ENCODE peak calls at places on chromosomes 4 and X, in four cellular contexts. R is fibroblast of lung, A is ovary, V is transverse colon. J is an unnamed sample. For H3K4me1, the result is how much of the 10 kb centered on the place peaks cover.

GRCh38 chr4:148793221-148793620 is 351.0 kb upstream of the NR3C2 start:
- DNase-seq in R (peak), A (no peak), V (no peak), J (no peak)

GRCh38 chrX:129741880-129742758 is 3.3 kb downstream of the XPNPEP2 start:
- DNase-seq in R (no peak), A (no peak), V (no peak), J (no peak)

GRCh38 chr4:112978691-112979472 is 70.6 kb upstream of the ANK2 start:
- DNase-seq in R (peak), A (no peak), V (no peak), J (no peak)

GRCh38 chrX:78103656-78104446 is at the start of gene PGK1:
- DNase-seq in R (peak), A (peak), V (peak), J (peak)

GRCh38 chrX:21740329-21741274 is 17.3 kb downstream of the SMPX start:
- DNase-seq in R (peak), A (peak), V (peak), J (peak)

GRCh38 chr4:148776944-148777343 is 334.7 kb upstream of the NR3C2 start:
- DNase-seq in R (peak), A (no peak), V (no peak), J (no peak)

GRCh38 chr4:8848507-8849265 is 23.0 kb downstream of the HMX1 start:
- DNase-seq in R (no peak), A (no peak), V (peak), J (no peak)

GRCh38 chr4:38482696-38483095 is 181.3 kb upstream of the KLF3 start:
- DNase-seq in R (no peak), A (no peak), V (no peak), J (no peak)

GRCh38 chrX:43375146-43375545 is 281.0 kb upstream of the MAOA start:
- DNase-seq in R (no peak), A (no peak), V (no peak), J (no peak)

GRCh38 chr4:162015090-162015489 is 148.7 kb downstream of the FSTL5 start:
- DNase-seq in R (peak), A (no peak), V (no peak), J (no peak)

GRCh38 chr4:125832161-125832560 is 517.4 kb downstream of the FAT4 start:
- DNase-seq in R (peak), A (no peak), V (no peak), J (no peak)

GRCh38 chr4:4247711-4248035 is 350 bp downstream of the TMEM128 start:
- DNase-seq in R (no peak), A (no peak), V (no peak), J (no peak)

GRCh38 chr4:140754918-140755810 is 1.0 kb downstream of the TBC1D9 start:
- DNase-seq in R (no peak), A (no peak), V (no peak), J (peak)

GRCh38 chrX:41889317-41890025 is 33.9 kb downstream of the CASK start:
- DNase-seq in R (peak), A (no peak), V (no peak), J (peak)

GRCh38 chrX:139973290-139973689 is 8.0 kb upstream of the CXorf66 start:
- DNase-seq in R (no peak), A (no peak), V (no peak), J (peak)

GRCh38 chr4:85127653-85128052 is 161.2 kb upstream of the WDFY3 start:
- DNase-seq in R (peak), A (no peak), V (no peak), J (no peak)

GRCh38 chr4:47528651-47529050 is 43.6 kb downstream of the ATP10D start:
- DNase-seq in R (peak), A (no peak), V (no peak), J (no peak)

GRCh38 chrX:46278591-46278990 is 266.6 kb downstream of the ZNF674 start:
- DNase-seq in R (no peak), A (no peak), V (no peak), J (no peak)

GRCh38 chr4:185351691-185352090 is 44.0 kb downstream of the LRP2BP start:
- DNase-seq in R (no peak), A (no peak), V (no peak), J (no peak)

GRCh38 chr4:3074846-3075651 is 568 bp downstream of the HTT start:
- DNase-seq in R (peak), A (peak), V (peak), J (peak)

GRCh38 chr4:15836362-15836761 is 58.2 kb downstream of the CD38 start:
- DNase-seq in R (no peak), A (no peak), V (no peak), J (no peak)

GRCh38 chr4:175671491-175671934 is 140.6 kb downstream of the GPM6A start:
- DNase-seq in R (peak), A (no peak), V (no peak), J (no peak)

GRCh38 chr4:139872274-139872673 is 206.7 kb downstream of the MGST2 start:
- DNase-seq in R (peak), A (no peak), V (no peak), J (no peak)

GRCh38 chr4:15526924-15527592 is 57.4 kb downstream of the CC2D2A start:
- DNase-seq in R (no peak), A (no peak), V (no peak), J (no peak)

GRCh38 chrX:118862086-118862485 is 38.5 kb downstream of the ZCCHC12 start:
- DNase-seq in R (no peak), A (no peak), V (no peak), J (no peak)

GRCh38 chrX:153984351-153985178 is 12.0 kb downstream of the TMEM187 start:
- DNase-seq in R (no peak), A (no peak), V (no peak), J (no peak)

GRCh38 chrX:51395807-51396728 is 63.4 kb downstream of the NUDT10 start:
- DNase-seq in R (peak), A (peak), V (no peak), J (no peak)

GRCh38 chrX:47500541-47500940 is 17.5 kb upstream of the ZNF41 start:
- DNase-seq in R (no peak), A (no peak), V (no peak), J (no peak)

GRCh38 chr4:124092101-124093057 is 620.2 kb downstream of the ANKRD50 start:
- DNase-seq in R (no peak), A (no peak), V (no peak), J (no peak)

GRCh38 chrX:25131055-25131454 is 115.3 kb upstream of the ARX start:
- DNase-seq in R (no peak), A (no peak), V (no peak), J (no peak)

GRCh38 chr4:153651041-153651960 is 32.8 kb upstream of the TLR2 start:
- DNase-seq in R (no peak), A (no peak), V (peak), J (peak)

GRCh38 chr4:79865253-79865652 is 207.8 kb downstream of the ANTXR2 start:
- DNase-seq in R (peak), A (no peak), V (no peak), J (no peak)

GRCh38 chrX:46959985-46960700 is 47.9 kb downstream of the JADE3 start:
- DNase-seq in R (no peak), A (no peak), V (no peak), J (no peak)

GRCh38 chr4:100540156-100540555 is 22.3 kb upstream of the EMCN start:
- DNase-seq in R (no peak), A (no peak), V (no peak), J (no peak)
- H3K4me3 ChIP-seq in R (no peak), A (no peak), V (no peak), J (no peak)

DNA sequence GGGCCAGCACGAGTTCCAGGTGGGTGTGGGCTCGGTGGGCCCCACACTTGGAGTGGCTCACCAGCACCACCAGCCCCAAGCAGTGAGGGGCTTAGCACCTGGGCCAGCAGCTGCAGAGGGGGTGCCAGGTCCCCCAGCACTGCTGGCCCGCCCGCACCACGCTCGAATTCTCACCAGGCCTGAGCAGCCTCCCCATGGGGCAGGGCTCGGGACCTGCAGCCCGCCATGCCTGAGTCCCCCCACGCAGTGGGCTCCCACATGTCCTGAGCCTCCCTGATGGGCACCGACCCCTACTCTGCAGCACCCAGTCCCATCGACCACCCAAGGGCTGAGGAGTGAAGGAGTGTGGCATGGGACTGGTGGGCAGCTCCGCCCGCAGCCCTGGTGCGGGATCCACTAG is 593.4 kb downstream of the GABRG1 start:
- DNase-seq in R (no peak), A (no peak), V (no peak), J (no peak)
- H3K4me1 ChIP-seq in R (under half), A (under half), V (under half), J (under half)

GRCh38 chrX:103467156-103467555 is 52.1 kb downstream of the RAB40A start:
- DNase-seq in R (no peak), A (no peak), V (no peak), J (no peak)
- H3K4me3 ChIP-seq in R (no peak), A (no peak), V (no peak), J (no peak)

DNA sequence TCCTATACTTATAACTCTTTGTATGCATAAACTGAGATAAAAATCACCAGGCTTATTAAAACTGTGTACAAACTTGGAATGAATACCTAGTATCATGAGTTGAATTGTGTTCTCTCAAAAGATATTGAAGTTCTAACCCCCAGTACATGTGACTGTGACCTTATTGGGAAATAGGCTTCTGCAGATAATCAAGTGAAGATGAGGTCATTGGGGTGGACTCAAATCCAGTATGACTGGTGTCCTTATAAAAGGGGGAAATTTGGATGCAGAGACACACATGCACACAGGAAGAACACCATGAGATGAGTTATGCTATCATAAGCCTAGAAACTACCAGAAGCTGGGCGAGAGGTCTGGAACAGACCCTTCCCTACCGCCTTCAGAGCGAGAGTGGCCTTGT is 26.2 kb downstream of the ZNF827 start:
- DNase-seq in R (no peak), A (no peak), V (no peak), J (no peak)
- H3K4me1 ChIP-seq in R (under half), A (under half), V (under half), J (under half)

DNA sequence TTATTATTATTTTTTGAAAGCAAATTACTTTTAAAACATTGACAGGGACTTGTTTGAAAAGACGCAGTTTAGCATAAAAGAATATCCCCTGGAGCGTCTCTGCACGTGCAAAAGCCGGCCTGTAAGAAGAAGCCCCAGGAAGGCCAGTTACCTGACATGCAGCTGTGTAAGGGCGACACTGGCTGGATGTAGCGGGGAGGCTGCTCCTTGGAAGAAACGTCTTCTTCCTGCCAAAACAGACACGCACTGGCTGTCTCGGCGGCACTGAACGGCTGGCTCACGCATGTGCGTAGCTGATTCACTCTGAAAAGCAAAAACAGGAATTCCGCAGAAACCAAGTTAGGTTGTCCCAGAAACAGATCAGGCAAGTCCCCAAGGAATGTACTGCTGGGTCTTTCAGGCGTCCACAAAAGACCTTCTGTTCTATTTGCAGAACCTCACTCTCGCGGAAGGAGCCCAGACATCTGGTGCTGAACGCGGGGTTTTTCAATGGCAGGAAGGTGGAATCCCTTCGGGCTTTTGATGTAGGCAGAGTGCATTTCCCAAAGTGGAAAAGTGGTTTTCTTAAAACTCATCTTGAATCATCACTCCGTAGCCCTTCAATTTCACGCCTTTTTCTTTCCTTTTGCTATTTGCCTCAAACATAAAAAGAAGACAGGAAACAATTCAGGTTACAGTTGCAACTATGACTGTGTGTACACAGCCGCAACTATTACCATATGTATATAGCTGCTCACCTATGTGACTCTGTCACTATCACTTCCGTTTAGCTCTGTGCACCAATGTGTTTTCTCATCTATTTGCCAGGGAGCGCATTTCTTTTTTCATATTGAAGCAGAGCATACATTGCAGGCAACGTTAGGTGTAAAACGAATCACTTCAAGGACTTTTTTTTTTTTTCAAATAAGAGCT is 38.1 kb upstream of the ARSH start:
- DNase-seq in R (peak), A (no peak), V (peak), J (no peak)
- H3K4me3 ChIP-seq in R (peak), A (no peak), V (no peak), J (no peak)

GRCh38 chr4:78772526-78773084 is 3.5 kb upstream of the BMP2K start:
- DNase-seq in R (no peak), A (no peak), V (no peak), J (no peak)
- H3K4me1 ChIP-seq in R (under half), A (under half), V (under half), J (under half)